ENCODE peak calls at places on chromosomes 2 and 18, in five cellular contexts. C, V, P, M and N are unnamed samples.

GRCh38 chr2:137770161-137770560 is 194.1 kb upstream of the HNMT start:
- DNase-seq in C (peak; percentile 65), V (no peak), P (no peak), M (no peak), N (no peak)

GRCh38 chr2:160293401-160293911 is 93.4 kb upstream of the ITGB6 start:
- DNase-seq in C (no peak), V (no peak), P (no peak), M (peak; percentile 37), N (peak; percentile 33)

GRCh38 chr2:183541766-183542165 is 417.5 kb downstream of the NUP35 start:
- DNase-seq in C (no peak), V (no peak), P (no peak), M (no peak), N (peak; percentile 86)

GRCh38 chr2:71851094-71851755 is 296.4 kb downstream of the CYP26B1 start:
- DNase-seq in C (no peak), V (no peak), P (no peak), M (no peak), N (no peak)

GRCh38 chr2:214311031-214311533 is 99.8 kb upstream of the VWC2L start:
- DNase-seq in C (peak; percentile 27), V (no peak), P (peak; percentile 79), M (no peak), N (no peak)

GRCh38 chr18:70280007-70280925 is 8.6 kb upstream of the SOCS6 start:
- DNase-seq in C (no peak), V (no peak), P (no peak), M (no peak), N (no peak)

GRCh38 chr18:195651-196050 is 37.3 kb downstream of the USP14 start:
- DNase-seq in C (peak; percentile 21), V (no peak), P (no peak), M (no peak), N (no peak)

GRCh38 chr2:156399950-156400703 is 36.1 kb upstream of the GPD2 start:
- DNase-seq in C (peak; percentile 80), V (peak; percentile 19), P (peak; percentile 71), M (peak; percentile 86), N (peak; percentile 82)

GRCh38 chr2:233708942-233709341 is 3.8 kb upstream of the UGT1A5 start:
- DNase-seq in C (no peak), V (no peak), P (peak; percentile 17), M (no peak), N (no peak)

GRCh38 chr2:11080253-11081115 is 74.8 kb upstream of the SLC66A3 start:
- DNase-seq in C (peak; percentile 70), V (no peak), P (peak; percentile 36), M (no peak), N (no peak)

GRCh38 chr2:102049756-102050443 is 58.1 kb downstream of the IL1R2 start:
- DNase-seq in C (no peak), V (no peak), P (no peak), M (no peak), N (no peak)

GRCh38 chr18:56148373-56148772 is 490.0 kb downstream of the TXNL1 start:
- DNase-seq in C (no peak), V (no peak), P (no peak), M (no peak), N (no peak)

GRCh38 chr2:85106489-85107180 is 26.6 kb upstream of the TCF7L1 start:
- DNase-seq in C (no peak), V (no peak), P (no peak), M (peak; percentile 23), N (peak; percentile 19)

DNA sequence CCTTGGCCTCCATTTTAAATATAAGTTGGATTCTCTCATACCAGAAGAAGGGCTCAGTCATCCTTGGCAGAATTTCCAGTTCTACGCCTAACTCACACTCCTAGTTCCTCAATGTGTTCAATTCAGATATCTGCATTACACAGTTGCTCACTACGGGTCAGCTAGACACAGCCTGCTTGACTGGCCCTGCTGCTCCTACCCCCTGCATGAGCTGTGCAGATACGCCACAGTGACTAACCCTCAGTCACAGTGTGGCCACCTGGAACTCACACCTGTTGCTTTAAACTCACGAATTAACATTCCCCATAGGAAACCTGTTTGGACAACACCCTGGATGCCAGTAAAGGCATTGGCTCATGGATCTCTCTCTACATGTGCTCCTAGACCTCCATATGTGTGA is 429.6 kb downstream of the NCKAP5 start:
- DNase-seq in C (no peak), V (no peak), P (peak; percentile 6), M (no peak), N (no peak)
- H3K79me2 ChIP-seq in C (no peaks in the 10 kb centered on the region), V (no peaks in the 10 kb centered on the region), P (no peaks in the 10 kb centered on the region), M (no peaks in the 10 kb centered on the region), N (no peaks in the 10 kb centered on the region)

GRCh38 chr2:63790491-63790890 is 51.2 kb upstream of the UGP2 start:
- DNase-seq in C (no peak), V (no peak), P (no peak), M (no peak), N (no peak)
- H3K4me3 ChIP-seq in C (no peak overlapping the region), V (no peak overlapping the region), P (no peak overlapping the region), M (no peak overlapping the region), N (no peak overlapping the region)

DNA sequence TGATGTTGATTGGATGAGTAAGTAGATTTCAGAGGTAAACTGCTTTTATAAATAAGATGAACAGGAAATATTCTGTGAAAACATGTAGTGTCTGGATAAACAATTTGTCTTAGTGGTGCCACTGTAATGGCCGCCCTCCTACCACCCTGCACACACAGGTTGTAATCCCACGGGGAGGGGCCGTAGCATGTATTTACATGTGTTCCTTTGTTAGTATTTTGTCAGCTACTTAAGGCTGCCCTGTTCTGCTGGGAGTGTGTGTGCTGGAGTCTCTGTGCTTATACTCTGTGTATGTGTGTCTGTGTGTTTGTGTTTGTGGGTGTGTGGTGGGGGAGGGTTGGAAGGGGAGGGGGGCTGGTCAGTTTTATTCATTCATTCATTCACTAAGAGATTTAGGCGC is 5.1 kb downstream of the TSHZ1 start:
- DNase-seq in C (no peak), V (no peak), P (no peak), M (no peak), N (no peak)
- H3K79me2 ChIP-seq in C (no peaks in the 10 kb centered on the region), V (no peaks in the 10 kb centered on the region), P (no peaks in the 10 kb centered on the region), M (peaks cover 30% of the 10 kb centered on the region), N (peaks cover 94% of the 10 kb centered on the region)

GRCh38 chr2:177253704-177254103 is 10.8 kb downstream of the NFE2L2 start:
- DNase-seq in C (no peak), V (no peak), P (no peak), M (no peak), N (no peak)

GRCh38 chr2:177254433-177255226 is 9.9 kb downstream of the NFE2L2 start:
- DNase-seq in C (peak; percentile 86), V (no peak), P (peak; percentile 93), M (peak; percentile 24), N (peak; percentile 77)

GRCh38 chr2:177255227-177255601 is 9.3 kb downstream of the NFE2L2 start:
- DNase-seq in C (no peak), V (no peak), P (no peak), M (no peak), N (no peak)

GRCh38 chr2:177251165-177251542 is 13.4 kb downstream of the NFE2L2 start:
- DNase-seq in C (no peak), V (no peak), P (no peak), M (no peak), N (no peak)

DNA sequence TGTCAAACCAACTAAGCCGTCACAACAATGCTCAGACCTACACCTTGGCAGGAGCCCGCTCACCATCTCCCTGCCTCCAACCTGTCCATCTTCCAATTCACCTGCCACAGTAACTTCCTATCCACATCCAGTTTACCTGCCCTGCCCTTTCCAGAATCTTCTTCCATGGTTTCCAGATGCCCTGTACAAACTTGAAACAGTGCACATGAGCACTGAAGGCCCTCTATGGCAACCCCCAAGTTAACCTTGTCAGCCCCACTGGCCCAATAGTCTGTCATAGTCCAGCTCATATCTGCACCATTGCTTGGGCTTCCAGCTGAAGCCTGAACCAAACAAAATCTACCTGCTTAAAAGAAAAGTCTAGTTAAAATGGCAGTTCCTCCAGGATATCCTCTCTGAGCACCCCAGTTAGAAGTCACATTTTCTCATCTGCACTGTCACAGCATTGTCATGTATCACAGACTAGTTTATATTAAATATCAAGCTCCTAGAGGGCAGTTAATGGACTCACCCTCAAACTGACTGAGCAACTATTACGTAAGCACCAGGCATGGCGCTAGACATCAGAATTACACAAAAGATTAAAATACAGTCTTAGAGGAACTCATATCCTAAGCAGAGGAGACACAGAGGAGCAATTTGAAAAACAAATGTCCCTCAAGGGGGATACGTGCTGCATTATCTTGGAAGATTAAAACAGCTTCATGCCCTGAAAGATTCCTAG is 11.6 kb downstream of the NFE2L2 start:
- DNase-seq in C (no peak), V (no peak), P (no peak), M (no peak), N (no peak)
- H3K4me3 ChIP-seq in C (no peak overlapping the region), V (no peak overlapping the region), P (no peak overlapping the region), M (no peak overlapping the region), N (no peak overlapping the region)